ENCODE peak calls at places on chromosomes 2 and 18, in ten cellular contexts. H, V, Y, W, B, D, M, K, Q and X are unnamed samples.

GRCh38 chr2:51013060-51013746 is 18.7 kb downstream of the NRXN1 start:
- DNase-seq in Y (no peak), D (peak; percentile 25), Q (no peak), H (no peak), K (no peak), B (no peak), W (peak; percentile 41), V (peak; percentile 60), M (no peak), X (no peak)

GRCh38 chr2:12340164-12340563 is 376.6 kb upstream of the TRIB2 start:
- DNase-seq in W (no peak), B (no peak), V (no peak), H (no peak), K (no peak), Q (peak; percentile 16), Y (no peak), D (no peak), M (no peak), X (no peak)

GRCh38 chr2:33477473-33478468 is 1.3 kb downstream of the RASGRP3 start:
- DNase-seq in Q (no peak), D (peak; percentile 26), V (peak; percentile 67), B (peak; percentile 60), M (no peak), K (peak; percentile 70), W (no peak), Y (peak; percentile 36), H (no peak), X (no peak)

GRCh38 chr18:8469793-8470192 is 139.4 kb upstream of the RAB12 start:
- DNase-seq in V (no peak), K (peak; percentile 54), Q (no peak), W (no peak), M (no peak), Y (no peak), B (no peak), D (no peak), H (no peak), X (no peak)

GRCh38 chr2:88549616-88550292 is 77.5 kb downstream of the EIF2AK3 start:
- DNase-seq in V (no peak), H (no peak), K (no peak), Y (no peak), Q (no peak), D (no peak), B (no peak), M (no peak), W (no peak), X (no peak)

GRCh38 chr2:66830881-66831280 is 396.0 kb downstream of the MEIS1 start:
- DNase-seq in B (no peak), K (no peak), W (no peak), Y (no peak), M (no peak), H (no peak), D (no peak), Q (no peak), V (no peak), X (no peak)

GRCh38 chr2:6866239-6866745 is 585 bp upstream of the CMPK2 start:
- DNase-seq in K (no peak), Y (no peak), Q (no peak), W (no peak), B (peak; percentile 46), D (peak; percentile 50), H (peak; percentile 21), M (peak; percentile 44), V (no peak), X (no peak)

GRCh38 chr18:5518899-5519371 is 24.9 kb downstream of the EPB41L3 start:
- DNase-seq in Y (no peak), B (no peak), W (no peak), H (no peak), Q (no peak), D (no peak), K (no peak), V (no peak), M (no peak), X (no peak)

GRCh38 chr2:177465400-177466138 is 73.0 kb downstream of the AGPS start:
- DNase-seq in D (no peak), Y (no peak), K (no peak), W (no peak), Q (no peak), M (no peak), V (no peak), H (no peak), B (no peak), X (no peak)

GRCh38 chr2:200476836-200477235 is 33.0 kb downstream of the KCTD18 start:
- DNase-seq in W (no peak), B (no peak), H (no peak), M (no peak), Y (no peak), Q (no peak), D (no peak), V (no peak), K (no peak), X (no peak)

GRCh38 chr2:168277276-168277675 is 29.9 kb upstream of the STK39 start:
- DNase-seq in M (no peak), D (no peak), K (no peak), Q (no peak), W (no peak), B (no peak), Y (no peak), V (no peak), H (no peak), X (no peak)

GRCh38 chr2:7450188-7451156 is 533.3 kb downstream of the RNF144A start:
- DNase-seq in V (no peak), H (peak; percentile 30), M (no peak), Q (no peak), Y (no peak), D (no peak), K (no peak), B (no peak), W (no peak), X (no peak)

GRCh38 chr2:174699993-174700766 is 64.1 kb downstream of the CHRNA1 start:
- DNase-seq in B (peak; percentile 76), W (peak; percentile 12), M (peak; percentile 65), Y (no peak), H (no peak), Q (no peak), D (no peak), V (no peak), K (no peak), X (no peak)

GRCh38 chr2:56582570-56582969 is 398.8 kb downstream of the CCDC85A start:
- DNase-seq in B (no peak), M (no peak), Y (no peak), V (no peak), H (no peak), K (no peak), Q (no peak), W (no peak), D (no peak), X (no peak)

DNA sequence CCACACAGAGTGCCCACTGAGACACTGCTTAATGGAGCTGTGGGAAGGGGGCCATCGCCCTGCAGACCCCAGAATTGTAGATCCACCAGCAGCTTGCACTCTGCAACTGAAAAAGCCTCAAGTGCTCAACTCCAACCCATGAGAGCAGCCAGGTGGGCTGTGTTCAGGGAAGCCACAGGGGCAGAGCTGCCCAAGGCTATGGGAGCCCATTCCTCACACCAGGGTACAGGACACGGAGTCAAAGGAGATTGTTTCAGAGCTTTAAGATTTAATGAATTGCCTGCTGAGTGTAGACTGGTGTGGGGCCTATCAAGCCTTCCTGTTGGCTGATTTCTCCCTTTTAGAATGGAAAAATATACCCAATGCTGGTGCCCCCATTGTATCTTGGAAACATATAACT is 17.2 kb downstream of the TPO start:
- DNase-seq in D (no peak), K (no peak), Q (no peak), V (no peak), Y (no peak), H (no peak), B (no peak), M (no peak), W (no peak), X (no peak)
- TF ChIP-seq CTCF in D (no peak), K (no peak), Q (no peak), V (no peak), Y (no peak), H (no peak), B (no peak), M (no peak), W (no peak), X (no peak)

GRCh38 chr18:45850021-45850420 is 24.5 kb downstream of the SIGLEC15 start:
- DNase-seq in Y (no peak), B (no peak), H (no peak), M (peak; percentile 11), K (no peak), V (no peak), W (no peak), D (no peak), Q (no peak), X (no peak)
- TF ChIP-seq CTCF in Y (peak; percentile 33), B (no peak), H (no peak), M (peak; percentile 13), K (peak; percentile 18), V (peak; percentile 17), W (peak; percentile 49), D (no peak), Q (peak; percentile 40), X (peak; percentile 56)

DNA sequence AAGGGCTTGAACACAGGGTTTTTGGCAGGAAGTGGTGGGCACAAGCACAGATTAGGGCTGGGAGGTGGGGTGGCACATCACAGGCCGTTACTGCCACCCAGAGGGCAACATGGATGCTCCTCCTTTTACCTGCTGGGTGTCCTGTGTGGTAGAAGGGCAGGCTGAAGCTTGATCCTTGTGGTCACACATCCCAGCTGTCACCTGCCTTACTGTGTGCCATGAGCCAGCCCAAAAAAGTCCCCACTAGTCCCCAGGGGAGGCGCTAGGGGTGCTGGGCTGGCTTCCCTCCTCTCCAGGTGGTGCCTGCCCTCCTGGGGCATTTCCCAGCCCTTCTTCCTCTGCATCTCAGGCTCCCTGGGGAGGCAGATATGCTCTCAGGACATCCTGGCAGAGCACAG is 50.5 kb upstream of the ALPP start:
- DNase-seq in K (no peak), Y (no peak), H (no peak), B (no peak), V (no peak), M (no peak), W (no peak), Q (no peak), D (no peak), X (no peak)
- TF ChIP-seq CTCF in K (no peak), Y (no peak), H (no peak), B (no peak), V (no peak), M (no peak), W (no peak), Q (no peak), D (no peak), X (no peak)

GRCh38 chr2:127146071-127146725 is 39.2 kb upstream of the BIN1 start:
- DNase-seq in Y (no peak), M (no peak), V (no peak), Q (no peak), D (no peak), K (no peak), H (no peak), B (no peak), W (no peak), X (peak; percentile 57)

GRCh38 chr2:127146820-127147502 is 40.0 kb upstream of the BIN1 start:
- DNase-seq in H (no peak), V (no peak), B (no peak), K (no peak), W (no peak), Q (no peak), Y (no peak), D (no peak), M (no peak), X (no peak)

GRCh38 chr2:127145255-127145899 is 38.4 kb upstream of the BIN1 start:
- DNase-seq in H (no peak), Y (no peak), D (no peak), K (peak; percentile 54), Q (no peak), B (no peak), W (no peak), M (no peak), V (no peak), X (peak; percentile 37)

GRCh38 chr2:127142663-127143630 is 36.0 kb upstream of the BIN1 start:
- DNase-seq in V (no peak), Y (no peak), W (no peak), Q (no peak), D (no peak), M (no peak), B (no peak), K (peak; percentile 55), H (no peak), X (no peak)

GRCh38 chr2:127143851-127144782 is 37.2 kb upstream of the BIN1 start:
- DNase-seq in M (no peak), Q (no peak), V (no peak), B (no peak), H (no peak), K (peak; percentile 58), D (no peak), Y (no peak), W (no peak), X (no peak)
- TF ChIP-seq CTCF in M (no peak), Q (no peak), V (no peak), B (no peak), H (no peak), K (no peak), D (no peak), Y (no peak), W (no peak), X (peak; percentile 40)